ENCODE peak calls at places on chromosomes 11 and 22, in four cellular contexts. X is AML-193, D is dorsolateral prefrontal cortex, V is neuronal stem cell. W is an unnamed sample.

GRCh38 chr11:96307748-96308133 is 35.3 kb downstream of the MAML2 start:
- DNase-seq in X (no peak), D (no peak), V (no peak), W (no peak)

GRCh38 chr11:118544647-118545010 is 13.6 kb downstream of the TMEM25 start:
- DNase-seq in X (no peak), D (no peak), V (no peak), W (no peak)

GRCh38 chr11:122036022-122036421 is 80.0 kb downstream of the BLID start:
- DNase-seq in X (no peak), D (no peak), V (no peak), W (no peak)

GRCh38 chr11:129917231-129917630 is 21.9 kb upstream of the NFRKB start:
- DNase-seq in X (no peak), D (no peak), V (no peak), W (no peak)

GRCh38 chr11:19712281-19713220 is at the start of gene NAV2:
- DNase-seq in X (no peak), D (peak), V (peak), W (peak)

GRCh38 chr11:108115495-108116140 is 5.7 kb upstream of the ACAT1 start:
- DNase-seq in X (no peak), D (peak), V (peak), W (peak)

GRCh38 chr11:75313457-75314272 is 37.8 kb downstream of the ARRB1 start:
- DNase-seq in X (no peak), D (no peak), V (no peak), W (no peak)

GRCh38 chr22:49768511-49768910 is 59.2 kb downstream of the BRD1 start:
- DNase-seq in X (no peak), D (no peak), V (no peak), W (no peak)

GRCh38 chr11:788953-789940 is 643 bp downstream of the CEND1 start:
- DNase-seq in X (no peak), D (no peak), V (no peak), W (no peak)

GRCh38 chr11:46064221-46064620 is 57.0 kb downstream of the PHF21A start:
- DNase-seq in X (no peak), D (no peak), V (no peak), W (no peak)

GRCh38 chr22:26234267-26234666 is 65.0 kb downstream of the SEZ6L start:
- DNase-seq in X (no peak), D (no peak), V (no peak), W (no peak)

GRCh38 chr22:38243007-38243775 is 29.6 kb downstream of the TMEM184B start:
- DNase-seq in X (no peak), D (no peak), V (no peak), W (no peak)

GRCh38 chr11:128929468-128929867 is 13.2 kb downstream of the TP53AIP1 start:
- DNase-seq in X (no peak), D (no peak), V (no peak), W (no peak)

GRCh38 chr11:61021661-61022212 is 50.3 kb downstream of the CD6 start:
- DNase-seq in X (no peak), D (no peak), V (no peak), W (no peak)

GRCh38 chr11:59175104-59175503 is 3.2 kb downstream of the DTX4 start:
- DNase-seq in X (no peak), D (no peak), V (no peak), W (no peak)

GRCh38 chr11:10450451-10451398 is 4.3 kb upstream of the AMPD3 start:
- DNase-seq in X (no peak), D (peak), V (peak), W (no peak)

GRCh38 chr11:64092119-64092760 is 56.5 kb downstream of the FLRT1 start:
- DNase-seq in X (no peak), D (no peak), V (no peak), W (peak)

GRCh38 chr11:111157571-111157970 is 88.0 kb upstream of the POU2AF2 start:
- DNase-seq in X (no peak), D (no peak), V (no peak), W (no peak)

GRCh38 chr11:58739725-58740430 is 8.1 kb upstream of the GLYAT start:
- DNase-seq in X (no peak), D (no peak), V (no peak), W (no peak)

GRCh38 chr11:28245131-28245530 is 136.9 kb downstream of the METTL15 start:
- DNase-seq in X (no peak), D (no peak), V (no peak), W (no peak)

GRCh38 chr11:122733301-122733686 is 77.8 kb downstream of the UBASH3B start:
- DNase-seq in X (no peak), D (no peak), V (no peak), W (no peak)

GRCh38 chr11:693415-693831 is 1.6 kb downstream of the DEAF1 start:
- DNase-seq in X (no peak), D (no peak), V (no peak), W (no peak)

GRCh38 chr11:115222863-115223530 is 281.2 kb downstream of the CADM1 start:
- DNase-seq in X (no peak), D (no peak), V (no peak), W (no peak)

GRCh38 chr11:102924851-102925380 is 30.6 kb downstream of the MMP13 start:
- DNase-seq in X (peak), D (no peak), V (no peak), W (no peak)

W was measured in hypothalamus.